ENCODE peak calls at places on chromosomes 6 and 20, in eight cellular contexts. Y is CD4-positive, CD25-positive, alpha-beta regulatory T cell; W is activated naive CD8-positive, alpha-beta T cell treated with anti-CD3 and anti-CD28 coated beads, Interleukin-2, amount 10 ng/mL, durations not matched to agents 7 days and 5 days; F is heart left ventricle; H is naive thymus-derived CD8-positive, alpha-beta T cell; S is upper lobe of right lung; R is left ventricle myocardium superior; D is naive thymus-derived CD4-positive, alpha-beta T cell. Q is an unnamed sample.

GRCh38 chr6:105675715-105676397 is 273.0 kb upstream of the PREP start:
- ATAC-seq in Y (no peak), W (no peak), F (no peak), H (no peak), S (peak), R (no peak), D (no peak), Q (no peak)

GRCh38 chr6:154632121-154632520 is 101.1 kb upstream of the SCAF8 start:
- ATAC-seq in Y (no peak), W (no peak), F (no peak), H (no peak), S (no peak), R (no peak), D (no peak), Q (no peak)

GRCh38 chr6:116876635-116877611 is at the start of gene RFX6:
- ATAC-seq in Y (no peak), W (peak), F (no peak), H (peak), S (peak), R (no peak), D (no peak), Q (peak)

GRCh38 chr6:34295721-34296120 is 46.9 kb upstream of the SMIM29 start:
- ATAC-seq in Y (peak), W (peak), F (no peak), H (no peak), S (no peak), R (no peak), D (no peak), Q (peak)

GRCh38 chr6:11140061-11140460 is 28.5 kb upstream of the ERVFRD-1 start:
- ATAC-seq in Y (no peak), W (no peak), F (no peak), H (no peak), S (no peak), R (no peak), D (no peak), Q (no peak)

GRCh38 chr20:57210054-57210910 is 56.2 kb downstream of the BMP7 start:
- ATAC-seq in Y (no peak), W (no peak), F (no peak), H (no peak), S (peak), R (no peak), D (no peak), Q (no peak)

GRCh38 chr20:17786221-17786718 is 86.5 kb downstream of the BANF2 start:
- ATAC-seq in Y (no peak), W (no peak), F (peak), H (no peak), S (no peak), R (peak), D (no peak), Q (no peak)

GRCh38 chr6:123439371-123439770 is 197.4 kb downstream of the TRDN start:
- ATAC-seq in Y (no peak), W (no peak), F (peak), H (no peak), S (no peak), R (peak), D (no peak), Q (no peak)

GRCh38 chr6:88492824-88493223 is 326.7 kb upstream of the CNR1 start:
- ATAC-seq in Y (no peak), W (no peak), F (no peak), H (no peak), S (peak), R (no peak), D (no peak), Q (no peak)

GRCh38 chr20:10475225-10475624 is 40.1 kb downstream of the SLX4IP start:
- ATAC-seq in Y (no peak), W (no peak), F (no peak), H (no peak), S (peak), R (peak), D (peak), Q (peak)

GRCh38 chr6:146381486-146381885 is 162.1 kb upstream of the RAB32 start:
- ATAC-seq in Y (no peak), W (no peak), F (no peak), H (no peak), S (no peak), R (no peak), D (no peak), Q (no peak)

GRCh38 chr6:80332013-80332412 is 225.5 kb downstream of the BCKDHB start:
- ATAC-seq in Y (no peak), W (no peak), F (no peak), H (no peak), S (peak), R (peak), D (no peak), Q (no peak)

Q was measured in stimulated activated memory B cell treated with anti-CD40 and anti-IgM and Interleukin-4, amounts not matched to agents 10 μg/mL and 1 μg/mL and 100 μg/mL, for 72 hours.